ENCODE peak calls at places on chromosomes 12 and 14, in seven cellular contexts. One of them, this sample, is unnamed.

GRCh38 chr12:55737581-55738112 is 5.3 kb upstream of the GDF11 start:
- DNase-seq in ELR: no peak
- DNase-seq in psoas muscle: no peak
- DNase-seq in stimulated activated CD4-positive, alpha-beta T cell treated with anti-CD3 and anti-CD28 coated beads, Interleukin-2, amount 100 ng/mL, for 24 hours: no peak
- DNase-seq in hypothalamus: peak
- DNase-seq in GM04504: no peak
- DNase-seq in C1 segment of cervical spinal cord: no peak
- DNase-seq in this sample: no peak

GRCh38 chr12:128055567-128055966 is 211.4 kb upstream of the TMEM132C start:
- DNase-seq in ELR: no peak
- DNase-seq in psoas muscle: no peak
- DNase-seq in stimulated activated CD4-positive, alpha-beta T cell treated with anti-CD3 and anti-CD28 coated beads, Interleukin-2, amount 100 ng/mL, for 24 hours: no peak
- DNase-seq in hypothalamus: no peak
- DNase-seq in GM04504: no peak
- DNase-seq in C1 segment of cervical spinal cord: no peak
- DNase-seq in this sample: no peak

GRCh38 chr12:106315523-106315922 is 13.0 kb downstream of the TCP11L2 start:
- DNase-seq in ELR: no peak
- DNase-seq in psoas muscle: no peak
- DNase-seq in stimulated activated CD4-positive, alpha-beta T cell treated with anti-CD3 and anti-CD28 coated beads, Interleukin-2, amount 100 ng/mL, for 24 hours: no peak
- DNase-seq in hypothalamus: no peak
- DNase-seq in GM04504: no peak
- DNase-seq in C1 segment of cervical spinal cord: no peak
- DNase-seq in this sample: no peak

GRCh38 chr14:105839425-105840265 is 313.3 kb downstream of the TMEM121 start:
- DNase-seq in ELR: no peak
- DNase-seq in psoas muscle: no peak
- DNase-seq in stimulated activated CD4-positive, alpha-beta T cell treated with anti-CD3 and anti-CD28 coated beads, Interleukin-2, amount 100 ng/mL, for 24 hours: no peak
- DNase-seq in hypothalamus: no peak
- DNase-seq in GM04504: no peak
- DNase-seq in C1 segment of cervical spinal cord: no peak
- DNase-seq in this sample: no peak

GRCh38 chr12:78386871-78387270 is 477.7 kb upstream of the SYT1 start:
- DNase-seq in ELR: no peak
- DNase-seq in psoas muscle: no peak
- DNase-seq in stimulated activated CD4-positive, alpha-beta T cell treated with anti-CD3 and anti-CD28 coated beads, Interleukin-2, amount 100 ng/mL, for 24 hours: no peak
- DNase-seq in hypothalamus: no peak
- DNase-seq in GM04504: no peak
- DNase-seq in C1 segment of cervical spinal cord: no peak
- DNase-seq in this sample: no peak

GRCh38 chr12:110247340-110248095 is 33.5 kb upstream of the ATP2A2 start:
- DNase-seq in ELR: peak
- DNase-seq in psoas muscle: peak
- DNase-seq in stimulated activated CD4-positive, alpha-beta T cell treated with anti-CD3 and anti-CD28 coated beads, Interleukin-2, amount 100 ng/mL, for 24 hours: no peak
- DNase-seq in hypothalamus: no peak
- DNase-seq in GM04504: no peak
- DNase-seq in C1 segment of cervical spinal cord: no peak
- DNase-seq in this sample: no peak

GRCh38 chr14:33914676-33915516 is 36.0 kb downstream of the EGLN3 start:
- DNase-seq in ELR: peak
- DNase-seq in psoas muscle: no peak
- DNase-seq in stimulated activated CD4-positive, alpha-beta T cell treated with anti-CD3 and anti-CD28 coated beads, Interleukin-2, amount 100 ng/mL, for 24 hours: no peak
- DNase-seq in hypothalamus: no peak
- DNase-seq in GM04504: peak
- DNase-seq in C1 segment of cervical spinal cord: no peak
- DNase-seq in this sample: no peak

GRCh38 chr14:75689012-75689411 is 28.0 kb downstream of the TTLL5 start:
- DNase-seq in ELR: peak
- DNase-seq in psoas muscle: peak
- DNase-seq in stimulated activated CD4-positive, alpha-beta T cell treated with anti-CD3 and anti-CD28 coated beads, Interleukin-2, amount 100 ng/mL, for 24 hours: no peak
- DNase-seq in hypothalamus: no peak
- DNase-seq in GM04504: peak
- DNase-seq in C1 segment of cervical spinal cord: no peak
- DNase-seq in this sample: no peak

GRCh38 chr14:74491952-74492351 is 1.2 kb downstream of the NPC2 start:
- DNase-seq in ELR: peak
- DNase-seq in psoas muscle: no peak
- DNase-seq in stimulated activated CD4-positive, alpha-beta T cell treated with anti-CD3 and anti-CD28 coated beads, Interleukin-2, amount 100 ng/mL, for 24 hours: no peak
- DNase-seq in hypothalamus: no peak
- DNase-seq in GM04504: no peak
- DNase-seq in C1 segment of cervical spinal cord: no peak
- DNase-seq in this sample: no peak

GRCh38 chr12:10968765-10969456 is 17.8 kb downstream of the TAS2R50 start:
- DNase-seq in ELR: peak
- DNase-seq in psoas muscle: no peak
- DNase-seq in stimulated activated CD4-positive, alpha-beta T cell treated with anti-CD3 and anti-CD28 coated beads, Interleukin-2, amount 100 ng/mL, for 24 hours: no peak
- DNase-seq in hypothalamus: no peak
- DNase-seq in GM04504: peak
- DNase-seq in C1 segment of cervical spinal cord: no peak
- DNase-seq in this sample: no peak

GRCh38 chr12:65586796-65587195 is 237.5 kb upstream of the HMGA2 start:
- DNase-seq in ELR: no peak
- DNase-seq in psoas muscle: no peak
- DNase-seq in stimulated activated CD4-positive, alpha-beta T cell treated with anti-CD3 and anti-CD28 coated beads, Interleukin-2, amount 100 ng/mL, for 24 hours: no peak
- DNase-seq in hypothalamus: no peak
- DNase-seq in GM04504: no peak
- DNase-seq in C1 segment of cervical spinal cord: no peak
- DNase-seq in this sample: no peak

GRCh38 chr14:76313303-76313702 is 62.6 kb upstream of the ESRRB start:
- DNase-seq in ELR: no peak
- DNase-seq in psoas muscle: no peak
- DNase-seq in stimulated activated CD4-positive, alpha-beta T cell treated with anti-CD3 and anti-CD28 coated beads, Interleukin-2, amount 100 ng/mL, for 24 hours: no peak
- DNase-seq in hypothalamus: no peak
- DNase-seq in GM04504: no peak
- DNase-seq in C1 segment of cervical spinal cord: no peak
- DNase-seq in this sample: no peak

GRCh38 chr12:107091989-107092641 is 1.2 kb downstream of the CRY1 start:
- DNase-seq in ELR: peak
- DNase-seq in psoas muscle: no peak
- DNase-seq in stimulated activated CD4-positive, alpha-beta T cell treated with anti-CD3 and anti-CD28 coated beads, Interleukin-2, amount 100 ng/mL, for 24 hours: no peak
- DNase-seq in hypothalamus: peak
- DNase-seq in GM04504: peak
- DNase-seq in C1 segment of cervical spinal cord: no peak
- DNase-seq in this sample: no peak

GRCh38 chr12:9673404-9674225 is 4.1 kb downstream of the CLEC2D start:
- DNase-seq in ELR: peak
- DNase-seq in psoas muscle: peak
- DNase-seq in stimulated activated CD4-positive, alpha-beta T cell treated with anti-CD3 and anti-CD28 coated beads, Interleukin-2, amount 100 ng/mL, for 24 hours: peak
- DNase-seq in hypothalamus: peak
- DNase-seq in GM04504: peak
- DNase-seq in C1 segment of cervical spinal cord: no peak
- DNase-seq in this sample: no peak

GRCh38 chr12:52844386-52844785 is 4.4 kb downstream of the KRT78 start:
- DNase-seq in ELR: no peak
- DNase-seq in psoas muscle: no peak
- DNase-seq in stimulated activated CD4-positive, alpha-beta T cell treated with anti-CD3 and anti-CD28 coated beads, Interleukin-2, amount 100 ng/mL, for 24 hours: no peak
- DNase-seq in hypothalamus: no peak
- DNase-seq in GM04504: no peak
- DNase-seq in C1 segment of cervical spinal cord: no peak
- DNase-seq in this sample: no peak

GRCh38 chr12:28130625-28131598 is 59.3 kb upstream of the CCDC91 start:
- DNase-seq in ELR: peak
- DNase-seq in psoas muscle: peak
- DNase-seq in stimulated activated CD4-positive, alpha-beta T cell treated with anti-CD3 and anti-CD28 coated beads, Interleukin-2, amount 100 ng/mL, for 24 hours: peak
- DNase-seq in hypothalamus: no peak
- DNase-seq in GM04504: peak
- DNase-seq in C1 segment of cervical spinal cord: no peak
- DNase-seq in this sample: no peak

GRCh38 chr14:60637490-60638452 is 11.5 kb downstream of the SIX1 start:
- DNase-seq in ELR: no peak
- DNase-seq in psoas muscle: peak
- DNase-seq in stimulated activated CD4-positive, alpha-beta T cell treated with anti-CD3 and anti-CD28 coated beads, Interleukin-2, amount 100 ng/mL, for 24 hours: no peak
- DNase-seq in hypothalamus: no peak
- DNase-seq in GM04504: no peak
- DNase-seq in C1 segment of cervical spinal cord: no peak
- DNase-seq in this sample: no peak

GRCh38 chr12:101564912-101565311 is 29.9 kb upstream of the MYBPC1 start:
- DNase-seq in ELR: peak
- DNase-seq in psoas muscle: no peak
- DNase-seq in stimulated activated CD4-positive, alpha-beta T cell treated with anti-CD3 and anti-CD28 coated beads, Interleukin-2, amount 100 ng/mL, for 24 hours: no peak
- DNase-seq in hypothalamus: no peak
- DNase-seq in GM04504: no peak
- DNase-seq in C1 segment of cervical spinal cord: no peak
- DNase-seq in this sample: no peak

GRCh38 chr12:121804417-121805111 is 755 bp downstream of the SETD1B start:
- DNase-seq in ELR: peak
- DNase-seq in psoas muscle: peak
- DNase-seq in stimulated activated CD4-positive, alpha-beta T cell treated with anti-CD3 and anti-CD28 coated beads, Interleukin-2, amount 100 ng/mL, for 24 hours: peak
- DNase-seq in hypothalamus: peak
- DNase-seq in GM04504: no peak
- DNase-seq in C1 segment of cervical spinal cord: peak
- DNase-seq in this sample: peak

GRCh38 chr12:15701212-15701611 is 88.0 kb downstream of the EPS8 start:
- DNase-seq in ELR: peak
- DNase-seq in psoas muscle: no peak
- DNase-seq in stimulated activated CD4-positive, alpha-beta T cell treated with anti-CD3 and anti-CD28 coated beads, Interleukin-2, amount 100 ng/mL, for 24 hours: peak
- DNase-seq in hypothalamus: no peak
- DNase-seq in GM04504: no peak
- DNase-seq in C1 segment of cervical spinal cord: no peak
- DNase-seq in this sample: no peak

GRCh38 chr14:70692210-70692609 is 50.5 kb downstream of the TTC9 start:
- DNase-seq in ELR: no peak
- DNase-seq in psoas muscle: peak
- DNase-seq in stimulated activated CD4-positive, alpha-beta T cell treated with anti-CD3 and anti-CD28 coated beads, Interleukin-2, amount 100 ng/mL, for 24 hours: no peak
- DNase-seq in hypothalamus: no peak
- DNase-seq in GM04504: no peak
- DNase-seq in C1 segment of cervical spinal cord: peak
- DNase-seq in this sample: peak

GRCh38 chr14:70052990-70053389 is 135.8 kb downstream of the SLC8A3 start:
- DNase-seq in ELR: peak
- DNase-seq in psoas muscle: no peak
- DNase-seq in stimulated activated CD4-positive, alpha-beta T cell treated with anti-CD3 and anti-CD28 coated beads, Interleukin-2, amount 100 ng/mL, for 24 hours: peak
- DNase-seq in hypothalamus: no peak
- DNase-seq in GM04504: peak
- DNase-seq in C1 segment of cervical spinal cord: no peak
- DNase-seq in this sample: no peak

GRCh38 chr14:22882529-22883190 is 362 bp upstream of the REM2 start:
- DNase-seq in ELR: peak
- DNase-seq in psoas muscle: no peak
- DNase-seq in stimulated activated CD4-positive, alpha-beta T cell treated with anti-CD3 and anti-CD28 coated beads, Interleukin-2, amount 100 ng/mL, for 24 hours: no peak
- DNase-seq in hypothalamus: peak
- DNase-seq in GM04504: peak
- DNase-seq in C1 segment of cervical spinal cord: no peak
- DNase-seq in this sample: peak

GRCh38 chr14:97848351-97848980 is 1051.3 kb downstream of the VRK1 start:
- DNase-seq in ELR: no peak
- DNase-seq in psoas muscle: no peak
- DNase-seq in stimulated activated CD4-positive, alpha-beta T cell treated with anti-CD3 and anti-CD28 coated beads, Interleukin-2, amount 100 ng/mL, for 24 hours: no peak
- DNase-seq in hypothalamus: no peak
- DNase-seq in GM04504: no peak
- DNase-seq in C1 segment of cervical spinal cord: no peak
- DNase-seq in this sample: no peak

GRCh38 chr12:13390381-13390856 is 193.9 kb downstream of the EMP1 start:
- DNase-seq in ELR: peak
- DNase-seq in psoas muscle: peak
- DNase-seq in stimulated activated CD4-positive, alpha-beta T cell treated with anti-CD3 and anti-CD28 coated beads, Interleukin-2, amount 100 ng/mL, for 24 hours: no peak
- DNase-seq in hypothalamus: peak
- DNase-seq in GM04504: peak
- DNase-seq in C1 segment of cervical spinal cord: peak
- DNase-seq in this sample: peak

GRCh38 chr14:105146976-105147700 is 21.4 kb downstream of the JAG2 start:
- DNase-seq in ELR: no peak
- DNase-seq in psoas muscle: no peak
- DNase-seq in stimulated activated CD4-positive, alpha-beta T cell treated with anti-CD3 and anti-CD28 coated beads, Interleukin-2, amount 100 ng/mL, for 24 hours: no peak
- DNase-seq in hypothalamus: no peak
- DNase-seq in GM04504: no peak
- DNase-seq in C1 segment of cervical spinal cord: no peak
- DNase-seq in this sample: no peak

GRCh38 chr12:2856051-2856450 is 788 bp downstream of the TEX52 start:
- DNase-seq in ELR: peak
- DNase-seq in psoas muscle: no peak
- DNase-seq in stimulated activated CD4-positive, alpha-beta T cell treated with anti-CD3 and anti-CD28 coated beads, Interleukin-2, amount 100 ng/mL, for 24 hours: no peak
- DNase-seq in hypothalamus: no peak
- DNase-seq in GM04504: no peak
- DNase-seq in C1 segment of cervical spinal cord: no peak
- DNase-seq in this sample: no peak

GRCh38 chr12:94699796-94700195 is 49.4 kb upstream of the TMCC3 start:
- DNase-seq in ELR: no peak
- DNase-seq in psoas muscle: no peak
- DNase-seq in stimulated activated CD4-positive, alpha-beta T cell treated with anti-CD3 and anti-CD28 coated beads, Interleukin-2, amount 100 ng/mL, for 24 hours: no peak
- DNase-seq in hypothalamus: no peak
- DNase-seq in GM04504: no peak
- DNase-seq in C1 segment of cervical spinal cord: no peak
- DNase-seq in this sample: no peak

This sample was measured in anterior cingulate cortex.